ENCODE peak calls at places on chromosomes 11 and 22, in ten cellular contexts. One of them, this sample, is unnamed.

GRCh38 chr11:117202386-117203068 is 3.4 kb downstream of the TAGLN start:
- DNase-seq in ovary: no peak
- DNase-seq in A549: no peak
- DNase-seq in OCI-LY7: no peak
- DNase-seq in endodermal cell: no peak
- DNase-seq in lower lobe of right lung: no peak
- DNase-seq in Panc1: no peak
- DNase-seq in H1: no peak
- DNase-seq in PC-3: no peak
- DNase-seq in pancreas: no peak
- DNase-seq in this sample: peak; percentile 44

GRCh38 chr22:44765571-44766285 is 13.4 kb downstream of the ARHGAP8 start:
- DNase-seq in lower lobe of right lung: peak; percentile 51
- DNase-seq in endodermal cell: no peak
- DNase-seq in pancreas: no peak
- DNase-seq in PC-3: no peak
- DNase-seq in Panc1: no peak
- DNase-seq in A549: no peak
- DNase-seq in OCI-LY7: no peak
- DNase-seq in ovary: no peak
- DNase-seq in H1: no peak
- DNase-seq in this sample: no peak

GRCh38 chr22:49807780-49808708 is 19.6 kb downstream of the BRD1 start:
- DNase-seq in pancreas: no peak
- DNase-seq in H1: no peak
- DNase-seq in PC-3: no peak
- DNase-seq in endodermal cell: no peak
- DNase-seq in ovary: no peak
- DNase-seq in lower lobe of right lung: peak; percentile 20
- DNase-seq in Panc1: no peak
- DNase-seq in A549: no peak
- DNase-seq in OCI-LY7: no peak
- DNase-seq in this sample: no peak

GRCh38 chr22:21915624-21916308 is 36.9 kb downstream of the PPM1F start:
- DNase-seq in PC-3: no peak
- DNase-seq in A549: no peak
- DNase-seq in H1: no peak
- DNase-seq in endodermal cell: peak; percentile 37
- DNase-seq in ovary: no peak
- DNase-seq in Panc1: no peak
- DNase-seq in lower lobe of right lung: no peak
- DNase-seq in OCI-LY7: no peak
- DNase-seq in pancreas: no peak
- DNase-seq in this sample: no peak

GRCh38 chr11:119759324-119759723 is 30.3 kb upstream of the NECTIN1 start:
- DNase-seq in pancreas: no peak
- DNase-seq in A549: no peak
- DNase-seq in H1: no peak
- DNase-seq in endodermal cell: peak; percentile 69
- DNase-seq in Panc1: no peak
- DNase-seq in lower lobe of right lung: no peak
- DNase-seq in PC-3: peak; percentile 65
- DNase-seq in ovary: no peak
- DNase-seq in OCI-LY7: no peak
- DNase-seq in this sample: no peak

GRCh38 chr11:61980783-61981541 is 13.5 kb upstream of the FTH1 start:
- DNase-seq in H1: no peak
- DNase-seq in Panc1: no peak
- DNase-seq in lower lobe of right lung: no peak
- DNase-seq in endodermal cell: peak; percentile 49
- DNase-seq in PC-3: no peak
- DNase-seq in A549: no peak
- DNase-seq in pancreas: no peak
- DNase-seq in ovary: no peak
- DNase-seq in OCI-LY7: no peak
- DNase-seq in this sample: no peak

GRCh38 chr11:73629907-73630306 is 16.5 kb upstream of the PLEKHB1 start:
- DNase-seq in PC-3: no peak
- DNase-seq in OCI-LY7: no peak
- DNase-seq in pancreas: no peak
- DNase-seq in H1: no peak
- DNase-seq in ovary: no peak
- DNase-seq in lower lobe of right lung: no peak
- DNase-seq in endodermal cell: no peak
- DNase-seq in A549: no peak
- DNase-seq in Panc1: no peak
- DNase-seq in this sample: no peak

GRCh38 chr11:71927813-71928738 is at the start of gene XNDC1N:
- DNase-seq in endodermal cell: peak; percentile 89
- DNase-seq in lower lobe of right lung: peak; percentile 67
- DNase-seq in ovary: peak; percentile 61
- DNase-seq in A549: peak; percentile 90
- DNase-seq in pancreas: peak; percentile 62
- DNase-seq in OCI-LY7: peak; percentile 92
- DNase-seq in Panc1: no peak
- DNase-seq in H1: no peak
- DNase-seq in PC-3: peak; percentile 93
- DNase-seq in this sample: peak; percentile 81

DNA sequence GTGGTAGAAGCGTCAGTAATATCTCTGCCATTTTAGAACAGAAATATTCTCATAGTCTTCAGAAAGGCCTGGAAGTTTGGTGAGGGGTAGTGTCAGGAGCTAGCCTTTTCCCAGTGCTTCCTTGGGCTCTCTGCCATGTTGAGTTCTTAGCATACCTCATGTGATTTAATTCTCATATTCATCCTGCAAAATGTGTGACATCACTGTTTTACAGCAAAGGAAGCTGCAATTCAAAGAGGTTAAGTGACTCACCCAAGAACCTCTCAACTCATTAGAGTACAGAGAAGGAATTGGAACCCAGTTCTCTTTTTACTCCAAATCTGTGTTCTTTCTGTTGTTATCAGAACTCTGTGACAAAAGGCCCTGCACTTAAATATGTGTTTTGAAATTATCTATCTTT is 72.1 kb downstream of the RNF169 start:
- DNase-seq in pancreas: no peak
- DNase-seq in endodermal cell: no peak
- DNase-seq in H1: no peak
- DNase-seq in Panc1: peak; percentile 27
- DNase-seq in A549: peak; percentile 27
- DNase-seq in ovary: no peak
- DNase-seq in OCI-LY7: no peak
- DNase-seq in lower lobe of right lung: no peak
- DNase-seq in PC-3: peak; percentile 57
- DNase-seq in this sample: no peak
- H3K9me3 ChIP-seq in pancreas: no peaks in the 10 kb centered on the region
- H3K9me3 ChIP-seq in endodermal cell: peaks cover 43% of the 10 kb centered on the region
- H3K9me3 ChIP-seq in H1: peaks cover 17% of the 10 kb centered on the region
- H3K9me3 ChIP-seq in Panc1: peaks cover 8% of the 10 kb centered on the region
- H3K9me3 ChIP-seq in A549: peaks cover 24% of the 10 kb centered on the region
- H3K9me3 ChIP-seq in ovary: no peaks in the 10 kb centered on the region
- H3K9me3 ChIP-seq in OCI-LY7: peaks cover 25% of the 10 kb centered on the region
- H3K9me3 ChIP-seq in lower lobe of right lung: no peaks in the 10 kb centered on the region
- H3K9me3 ChIP-seq in PC-3: peaks cover 25% of the 10 kb centered on the region
- H3K9me3 ChIP-seq in this sample: no peaks in the 10 kb centered on the region

GRCh38 chr22:38271927-38272372 is 860 bp downstream of the TMEM184B start:
- DNase-seq in Panc1: no peak
- DNase-seq in OCI-LY7: no peak
- DNase-seq in endodermal cell: peak; percentile 76
- DNase-seq in H1: peak; percentile 29
- DNase-seq in A549: no peak
- DNase-seq in PC-3: peak; percentile 29
- DNase-seq in lower lobe of right lung: peak; percentile 70
- DNase-seq in ovary: peak; percentile 39
- DNase-seq in pancreas: peak; percentile 65
- DNase-seq in this sample: no peak

GRCh38 chr22:38270091-38270972 is 2.5 kb downstream of the TMEM184B start:
- DNase-seq in PC-3: no peak
- DNase-seq in H1: no peak
- DNase-seq in A549: no peak
- DNase-seq in OCI-LY7: no peak
- DNase-seq in pancreas: no peak
- DNase-seq in lower lobe of right lung: no peak
- DNase-seq in endodermal cell: no peak
- DNase-seq in ovary: no peak
- DNase-seq in Panc1: no peak
- DNase-seq in this sample: no peak

GRCh38 chr22:38273135-38273761 is 438 bp upstream of the TMEM184B start:
- DNase-seq in pancreas: no peak
- DNase-seq in lower lobe of right lung: no peak
- DNase-seq in H1: no peak
- DNase-seq in OCI-LY7: peak; percentile 30
- DNase-seq in endodermal cell: no peak
- DNase-seq in Panc1: no peak
- DNase-seq in ovary: no peak
- DNase-seq in A549: no peak
- DNase-seq in PC-3: no peak
- DNase-seq in this sample: no peak

GRCh38 chr22:38271101-38271500 is 1.7 kb downstream of the TMEM184B start:
- DNase-seq in pancreas: no peak
- DNase-seq in OCI-LY7: no peak
- DNase-seq in lower lobe of right lung: no peak
- DNase-seq in Panc1: no peak
- DNase-seq in A549: no peak
- DNase-seq in endodermal cell: no peak
- DNase-seq in ovary: no peak
- DNase-seq in PC-3: no peak
- DNase-seq in H1: no peak
- DNase-seq in this sample: no peak

DNA sequence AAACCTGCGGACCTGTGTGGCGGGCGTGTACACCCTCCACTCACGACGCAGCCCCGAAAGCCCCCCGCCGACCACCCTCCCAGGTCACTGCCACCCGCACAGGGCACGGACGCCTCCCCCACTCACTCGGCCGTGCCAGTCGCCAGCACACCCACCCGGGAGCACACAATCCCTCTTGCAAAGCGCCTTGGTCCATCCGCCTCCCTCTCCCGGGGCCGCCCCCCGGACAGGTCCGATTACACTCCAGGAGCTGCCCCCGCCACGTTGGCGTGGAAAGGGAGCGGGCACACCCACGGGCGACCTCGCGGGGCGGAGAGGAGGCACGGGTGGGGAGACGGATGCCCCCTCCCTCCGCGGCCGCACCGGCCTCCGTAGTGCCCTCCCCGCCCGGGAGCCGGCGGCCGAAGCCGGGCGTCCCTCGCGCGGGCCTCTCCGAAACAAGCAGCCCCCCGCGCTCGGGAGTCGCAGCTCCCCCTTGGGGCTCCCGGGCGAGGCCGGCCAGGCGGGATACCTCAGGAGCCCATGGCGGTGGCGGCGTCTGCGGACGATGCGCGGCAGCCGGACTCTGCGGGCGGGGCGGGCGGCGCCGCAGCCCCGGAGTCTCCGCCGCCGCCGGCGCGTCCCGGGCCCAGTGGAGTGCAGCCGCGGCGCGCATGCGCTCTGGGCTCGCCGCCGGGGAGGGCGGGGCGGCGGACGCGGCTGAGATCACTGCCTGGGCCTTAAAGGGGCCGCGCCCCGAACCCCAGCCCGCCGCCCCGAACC is at the start of gene TMEM184B:
- DNase-seq in Panc1: no peak
- DNase-seq in H1: no peak
- DNase-seq in OCI-LY7: peak; percentile 83
- DNase-seq in ovary: peak; percentile 76
- DNase-seq in lower lobe of right lung: peak; percentile 81
- DNase-seq in A549: peak; percentile 55
- DNase-seq in endodermal cell: peak; percentile 89
- DNase-seq in PC-3: peak; percentile 72
- DNase-seq in pancreas: peak; percentile 94
- DNase-seq in this sample: peak; percentile 84
- TF ChIP-seq CTCF in Panc1: no peak
- TF ChIP-seq CTCF in H1: no peak
- TF ChIP-seq CTCF in OCI-LY7: no peak
- TF ChIP-seq CTCF in ovary: peak; percentile 18
- TF ChIP-seq CTCF in lower lobe of right lung: no peak
- TF ChIP-seq CTCF in A549: no peak
- TF ChIP-seq CTCF in endodermal cell: no peak
- TF ChIP-seq CTCF in PC-3: no peak
- TF ChIP-seq CTCF in pancreas: no peak
- TF ChIP-seq CTCF in this sample: no peak

GRCh38 chr22:30286331-30286730 is 3.0 kb downstream of the CASTOR1 start:
- DNase-seq in ovary: no peak
- DNase-seq in Panc1: no peak
- DNase-seq in PC-3: no peak
- DNase-seq in lower lobe of right lung: no peak
- DNase-seq in A549: no peak
- DNase-seq in H1: no peak
- DNase-seq in pancreas: no peak
- DNase-seq in endodermal cell: no peak
- DNase-seq in OCI-LY7: no peak
- DNase-seq in this sample: no peak

GRCh38 chr22:30289126-30289979 is at the start of gene CASTOR1:
- DNase-seq in ovary: peak; percentile 99
- DNase-seq in OCI-LY7: peak; percentile 83
- DNase-seq in A549: peak; percentile 96
- DNase-seq in H1: peak; percentile 91
- DNase-seq in lower lobe of right lung: peak; percentile 99
- DNase-seq in Panc1: peak; percentile 84
- DNase-seq in pancreas: peak; percentile 97
- DNase-seq in PC-3: peak; percentile 95
- DNase-seq in endodermal cell: peak; percentile 99
- DNase-seq in this sample: peak; percentile 100

GRCh38 chr22:30286813-30287625 is 2.3 kb downstream of the CASTOR1 start:
- DNase-seq in OCI-LY7: peak; percentile 73
- DNase-seq in endodermal cell: peak; percentile 97
- DNase-seq in lower lobe of right lung: peak; percentile 88
- DNase-seq in A549: peak; percentile 73
- DNase-seq in H1: peak; percentile 67
- DNase-seq in pancreas: peak; percentile 90
- DNase-seq in PC-3: peak; percentile 66
- DNase-seq in ovary: no peak
- DNase-seq in Panc1: no peak
- DNase-seq in this sample: peak; percentile 91

GRCh38 chr22:30288414-30289125 is 735 bp downstream of the CASTOR1 start:
- DNase-seq in OCI-LY7: no peak
- DNase-seq in lower lobe of right lung: no peak
- DNase-seq in endodermal cell: peak; percentile 59
- DNase-seq in pancreas: no peak
- DNase-seq in H1: no peak
- DNase-seq in Panc1: no peak
- DNase-seq in PC-3: no peak
- DNase-seq in A549: peak; percentile 25
- DNase-seq in ovary: no peak
- DNase-seq in this sample: no peak

GRCh38 chr22:30287626-30288413 is 1.5 kb downstream of the CASTOR1 start:
- DNase-seq in H1: peak; percentile 87
- DNase-seq in A549: peak; percentile 91
- DNase-seq in OCI-LY7: peak; percentile 87
- DNase-seq in lower lobe of right lung: peak; percentile 90
- DNase-seq in pancreas: peak; percentile 84
- DNase-seq in ovary: peak; percentile 89
- DNase-seq in endodermal cell: peak; percentile 96
- DNase-seq in Panc1: peak; percentile 65
- DNase-seq in PC-3: peak; percentile 81
- DNase-seq in this sample: peak; percentile 91
- H3K4me3 ChIP-seq in H1: peak overlapping the region; percentile 69
- H3K4me3 ChIP-seq in A549: peak overlapping the region; percentile 72
- H3K4me3 ChIP-seq in OCI-LY7: no peak overlapping the region
- H3K4me3 ChIP-seq in lower lobe of right lung: peak overlapping the region; percentile 96
- H3K4me3 ChIP-seq in pancreas: peak overlapping the region; percentile 96
- H3K4me3 ChIP-seq in ovary: peak overlapping the region; percentile 97
- H3K4me3 ChIP-seq in endodermal cell: peak overlapping the region; percentile 86
- H3K4me3 ChIP-seq in Panc1: no peak overlapping the region
- H3K4me3 ChIP-seq in PC-3: peak overlapping the region; percentile 79
- H3K4me3 ChIP-seq in this sample: peak overlapping the region; percentile 74

GRCh38 chr11:81159900-81160299 is 1573.8 kb downstream of the FAM181B start:
- DNase-seq in A549: no peak
- DNase-seq in Panc1: no peak
- DNase-seq in lower lobe of right lung: no peak
- DNase-seq in pancreas: no peak
- DNase-seq in PC-3: no peak
- DNase-seq in endodermal cell: no peak
- DNase-seq in OCI-LY7: no peak
- DNase-seq in ovary: no peak
- DNase-seq in H1: no peak
- DNase-seq in this sample: no peak
- H3K9me3 ChIP-seq in A549: no peaks in the 10 kb centered on the region
- H3K9me3 ChIP-seq in Panc1: no peaks in the 10 kb centered on the region
- H3K9me3 ChIP-seq in lower lobe of right lung: no peaks in the 10 kb centered on the region
- H3K9me3 ChIP-seq in pancreas: no peaks in the 10 kb centered on the region
- H3K9me3 ChIP-seq in PC-3: peaks cover 4% of the 10 kb centered on the region
- H3K9me3 ChIP-seq in endodermal cell: no peaks in the 10 kb centered on the region
- H3K9me3 ChIP-seq in OCI-LY7: no peaks in the 10 kb centered on the region
- H3K9me3 ChIP-seq in ovary: no peaks in the 10 kb centered on the region
- H3K9me3 ChIP-seq in H1: no peaks in the 10 kb centered on the region
- H3K9me3 ChIP-seq in this sample: no peaks in the 10 kb centered on the region

This sample was measured in heart left ventricle.